ENCODE peak calls at places on chromosomes 4 and X, in five cellular contexts. A is lower lobe of right lung, I is GM23338, V is colonic mucosa, P is A673. Z is an unnamed sample.

GRCh38 chr4:107896158-107896645 is 35.1 kb upstream of the CYP2U1 start:
- DNase-seq in V (no peak), A (no peak), I (no peak), P (no peak), Z (peak; percentile 98)

GRCh38 chrX:103052625-103053024 is 11.3 kb downstream of the BEX1 start:
- DNase-seq in A (no peak), V (no peak), P (no peak), I (no peak), Z (no peak)

GRCh38 chr4:123530357-123530756 is 133.8 kb downstream of the SPRY1 start:
- DNase-seq in A (no peak), P (peak; percentile 69), I (no peak), V (no peak), Z (no peak)

GRCh38 chrX:68387786-68388185 is 45.5 kb downstream of the OPHN1 start:
- DNase-seq in A (no peak), P (no peak), V (no peak), I (no peak), Z (no peak)

GRCh38 chr4:74304136-74304628 is 4.1 kb upstream of the EPGN start:
- DNase-seq in I (no peak), P (no peak), V (no peak), A (no peak), Z (no peak)

GRCh38 chrX:110847334-110847733 is 51.7 kb upstream of the CHRDL1 start:
- DNase-seq in A (no peak), P (peak; percentile 77), V (peak; percentile 24), I (peak; percentile 68), Z (no peak)

GRCh38 chrX:72086995-72087394 is 44.7 kb downstream of the RTL5 start:
- DNase-seq in A (no peak), V (no peak), P (no peak), I (no peak), Z (no peak)

GRCh38 chrX:152601848-152602616 is 35.7 kb upstream of the GABRQ start:
- DNase-seq in A (no peak), V (peak; percentile 18), I (peak; percentile 70), P (peak; percentile 42), Z (no peak)

GRCh38 chrX:22389544-22390243 is 117.0 kb downstream of the CBLL2 start:
- DNase-seq in A (no peak), I (no peak), V (no peak), P (peak; percentile 3), Z (peak; percentile 57)

GRCh38 chr4:7320413-7320812 is 114.3 kb downstream of the PSAPL1 start:
- DNase-seq in P (no peak), V (no peak), I (no peak), A (no peak), Z (no peak)

GRCh38 chr4:3520796-3521600 is 11.2 kb downstream of the LRPAP1 start:
- DNase-seq in A (peak; percentile 43), P (no peak), V (no peak), I (no peak), Z (no peak)

GRCh38 chrX:79036152-79036551 is 91.0 kb downstream of the P2RY10 start:
- DNase-seq in V (no peak), P (peak; percentile 11), I (peak; percentile 0), A (no peak), Z (no peak)

GRCh38 chr4:186148335-186148975 is 42.9 kb upstream of the CYP4V2 start:
- DNase-seq in I (no peak), P (no peak), V (no peak), A (no peak), Z (no peak)

GRCh38 chr4:1021386-1022050 is 10.1 kb downstream of the FGFRL1 start:
- DNase-seq in A (no peak), P (no peak), V (no peak), I (no peak), Z (no peak)

GRCh38 chrX:16997313-16997712 is 50.9 kb downstream of the REPS2 start:
- DNase-seq in V (no peak), A (no peak), I (no peak), P (no peak), Z (no peak)

GRCh38 chr4:138405439-138405838 is 163.3 kb upstream of the SLC7A11 start:
- DNase-seq in P (no peak), I (no peak), V (no peak), A (no peak), Z (peak; percentile 54)

GRCh38 chrX:103792916-103793540 is 16.4 kb downstream of the PLP1 start:
- DNase-seq in I (no peak), P (no peak), V (no peak), A (no peak), Z (no peak)

GRCh38 chr4:124104101-124104500 is 608.4 kb downstream of the ANKRD50 start:
- DNase-seq in V (no peak), P (no peak), A (no peak), I (no peak), Z (no peak)

GRCh38 chrX:54357414-54358377 is at the start of gene WNK3:
- DNase-seq in A (peak; percentile 68), V (peak; percentile 37), P (peak; percentile 92), I (peak; percentile 90), Z (no peak)

GRCh38 chrX:78658851-78659744 is at the start of gene RTL3:
- DNase-seq in I (no peak), V (no peak), P (no peak), A (no peak), Z (no peak)

GRCh38 chr4:156193116-156193515 is 239.4 kb upstream of the CTSO start:
- DNase-seq in P (no peak), V (no peak), I (peak; percentile 6), A (no peak), Z (no peak)

GRCh38 chr4:13445841-13446790 is 38.0 kb downstream of the RAB28 start:
- DNase-seq in V (no peak), P (no peak), I (peak; percentile 87), A (no peak), Z (no peak)
- TF ChIP-seq CTCF in V (no peak), P (no peak), I (no peak), A (no peak), Z (no peak)

DNA sequence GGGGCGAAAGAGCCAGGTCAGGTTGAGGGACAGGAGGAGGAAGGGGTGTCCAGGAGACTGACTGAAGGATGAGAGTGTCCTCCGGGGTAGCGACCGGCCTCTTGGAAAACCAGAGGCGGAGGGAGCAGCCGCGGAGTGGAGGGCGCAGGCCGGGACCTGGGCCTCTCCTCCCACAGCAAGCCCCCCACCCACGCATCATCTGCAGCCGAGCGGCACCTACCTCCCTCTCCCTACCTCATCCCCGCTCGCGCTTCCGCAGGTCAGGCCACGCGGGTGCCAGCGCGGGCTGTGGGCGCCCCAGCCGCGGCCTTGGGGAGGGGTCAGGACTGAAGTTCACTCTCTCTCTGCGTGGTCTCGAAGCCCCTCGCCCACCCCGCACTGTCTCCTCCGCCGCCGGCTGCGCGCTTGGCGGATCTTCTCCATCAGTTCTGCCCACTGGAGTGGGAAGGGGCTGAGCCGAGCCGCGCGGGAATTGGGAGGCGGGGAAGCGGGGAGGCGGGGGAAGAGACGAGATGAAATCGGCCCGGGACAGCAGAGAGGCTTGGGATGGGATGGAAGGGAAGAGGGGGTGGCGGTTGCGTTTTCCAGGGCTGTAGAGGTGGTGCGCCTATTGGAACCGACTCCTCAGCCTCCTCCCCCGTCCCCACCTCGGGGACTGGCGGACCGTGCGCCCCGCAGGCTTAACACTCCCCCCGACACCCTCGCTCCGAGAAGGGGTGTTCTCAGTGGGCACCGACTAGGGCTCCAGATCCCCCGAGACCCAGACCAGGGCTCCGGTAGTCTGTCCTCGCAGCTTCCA is 1.8 kb downstream of the NLGN4X start:
- DNase-seq in A (no peak), I (peak; percentile 33), P (peak; percentile 59), V (no peak), Z (no peak)
- H3K4me3 ChIP-seq in A (peak overlapping the region; percentile 46), I (peak overlapping the region; percentile 81), P (peak overlapping the region; percentile 95), V (peak overlapping the region; percentile 19), Z (peak overlapping the region; percentile 52)

DNA sequence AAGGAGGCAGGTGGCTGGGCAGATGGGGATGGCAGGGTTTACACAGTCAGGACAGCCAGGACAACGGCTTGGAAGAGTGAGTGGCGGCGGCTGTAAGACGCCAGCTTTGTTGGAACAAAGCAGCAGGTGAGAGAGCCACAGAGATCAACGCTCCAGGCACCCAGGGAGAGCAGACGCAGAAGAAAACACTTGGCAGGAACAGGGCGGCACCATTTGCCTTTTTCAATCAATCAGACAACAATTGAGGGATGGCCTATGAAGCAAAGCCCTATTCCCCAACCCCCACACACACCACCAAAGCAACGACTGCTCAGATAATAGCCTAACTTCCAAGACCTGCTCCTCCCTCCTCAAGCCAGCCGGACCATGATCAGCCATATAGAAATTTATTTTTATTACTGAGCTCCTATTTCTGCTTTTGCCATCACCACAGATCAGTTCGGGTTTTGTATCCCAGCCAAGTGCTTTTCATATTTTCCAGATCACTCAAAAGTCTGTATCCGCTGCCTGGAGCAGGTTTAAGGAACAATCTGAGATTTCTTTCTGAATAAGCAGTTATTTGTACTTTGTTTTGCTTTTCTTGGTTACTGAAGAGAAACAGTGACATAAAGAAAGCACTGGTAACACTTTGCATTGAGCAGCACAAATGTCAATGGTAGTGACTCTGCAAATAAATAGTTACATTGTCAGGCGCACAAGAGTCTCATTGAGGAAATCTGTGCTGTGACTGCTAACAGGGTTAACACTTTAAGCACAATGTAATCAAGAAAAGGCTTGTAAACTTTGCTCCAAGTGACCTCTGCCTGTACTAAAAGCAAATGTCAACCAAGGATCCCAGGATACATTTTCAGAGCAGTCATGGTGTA is 81.8 kb upstream of the RBPJ start:
- DNase-seq in V (peak; percentile 28), I (peak; percentile 36), P (no peak), A (no peak), Z (no peak)
- TF ChIP-seq CTCF in V (no peak), I (no peak), P (no peak), A (no peak), Z (no peak)

DNA sequence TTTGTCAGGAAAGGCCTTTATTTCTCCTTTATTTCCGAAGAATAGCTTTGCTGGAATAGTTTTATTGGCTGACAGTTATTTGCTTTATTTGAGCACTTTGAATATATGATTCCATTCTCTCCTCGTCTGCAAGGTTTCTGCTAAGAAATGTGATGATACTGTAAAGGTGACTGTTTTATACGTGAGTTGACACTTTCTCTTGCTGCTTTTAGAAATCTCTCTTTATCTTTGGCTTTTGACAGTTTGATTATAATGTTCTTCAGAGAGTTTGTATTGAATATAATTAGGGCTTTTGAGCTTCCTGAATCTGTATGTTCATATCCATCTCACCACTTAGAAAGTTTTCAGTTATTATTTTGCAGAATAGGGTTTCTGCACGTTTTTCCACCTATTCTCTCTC is 1003.7 kb upstream of the SLIT2 start:
- DNase-seq in P (no peak), V (no peak), A (no peak), I (no peak), Z (no peak)
- H3K4me3 ChIP-seq in P (no peak overlapping the region), V (no peak overlapping the region), A (no peak overlapping the region), I (no peak overlapping the region), Z (no peak overlapping the region)

DNA sequence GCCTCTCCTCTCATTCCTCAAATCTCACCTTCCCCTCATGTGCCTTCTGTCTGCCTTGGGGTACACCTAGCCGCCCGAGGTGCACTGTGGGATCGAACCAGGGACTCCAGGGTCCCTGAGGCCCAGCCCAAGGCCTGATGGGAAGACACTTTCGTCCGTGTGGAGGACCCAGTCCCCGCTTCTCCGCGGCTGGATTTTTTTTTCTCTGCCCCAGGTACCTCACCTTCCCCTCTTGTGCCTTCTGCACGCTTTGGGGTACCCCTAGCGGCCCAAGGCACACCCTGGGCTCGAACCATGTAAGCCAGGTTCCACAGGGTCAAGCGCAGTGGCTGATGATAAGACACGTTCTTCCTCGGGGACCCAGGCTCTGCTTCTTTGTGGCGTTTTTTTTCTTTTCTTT is 530.7 kb downstream of the CWH43 start:
- DNase-seq in V (no peak), A (peak; percentile 38), P (no peak), I (no peak), Z (no peak)
- TF ChIP-seq CTCF in V (no peak), A (no peak), P (no peak), I (no peak), Z (no peak)

GRCh38 chr4:89298788-89299152 is 8.8 kb downstream of the GPRIN3 start:
- DNase-seq in A (no peak), P (peak; percentile 13), I (no peak), V (no peak), Z (no peak)
- H3K4me3 ChIP-seq in A (peak overlapping the region; percentile 41), P (no peak overlapping the region), I (no peak overlapping the region), V (no peak overlapping the region), Z (peak overlapping the region; percentile 60)

Z was measured in epithelial cell of proximal tubule.